ENCODE peak calls at places on chromosome 13, in seven cellular contexts. F, R, Q, H, M, G and S are unnamed samples.

GRCh38 chr13:28475916-28476725 is 18.8 kb downstream of the FLT1 start:
- DNase-seq in F (peak; percentile 89), R (no peak), Q (peak; percentile 90), H (no peak), M (no peak), G (no peak), S (peak; percentile 38)

GRCh38 chr13:44801990-44802389 is 187.3 kb downstream of the NUFIP1 start:
- DNase-seq in F (peak; percentile 78), R (no peak), Q (peak; percentile 82), H (no peak), M (no peak), G (no peak), S (peak; percentile 73)

GRCh38 chr13:38366954-38367645 is 17.4 kb downstream of the UFM1 start:
- DNase-seq in F (peak; percentile 41), R (no peak), Q (peak; percentile 53), H (no peak), M (no peak), G (no peak), S (peak; percentile 47)

GRCh38 chr13:113638173-113638746 is 19.7 kb downstream of the ATP4B start:
- DNase-seq in F (no peak), R (no peak), Q (no peak), H (no peak), M (no peak), G (no peak), S (no peak)

GRCh38 chr13:20942938-20943518 is 40.5 kb upstream of the XPO4 start:
- DNase-seq in F (no peak), R (no peak), Q (no peak), H (no peak), M (no peak), G (no peak), S (no peak)

GRCh38 chr13:24097064-24097463 is 63.5 kb upstream of the SPATA13 start:
- DNase-seq in F (peak; percentile 68), R (no peak), Q (peak; percentile 57), H (no peak), M (no peak), G (no peak), S (peak; percentile 44)

GRCh38 chr13:51524846-51525566 is 59.3 kb upstream of the WDFY2 start:
- DNase-seq in F (peak; percentile 47), R (no peak), Q (peak; percentile 71), H (no peak), M (no peak), G (no peak), S (no peak)

GRCh38 chr13:20990910-20991525 is 70.4 kb downstream of the LATS2 start:
- DNase-seq in F (no peak), R (no peak), Q (no peak), H (no peak), M (no peak), G (no peak), S (no peak)

GRCh38 chr13:114310961-114311360 is 3.3 kb upstream of the CHAMP1 start:
- DNase-seq in F (no peak), R (no peak), Q (peak; percentile 27), H (no peak), M (no peak), G (no peak), S (no peak)

GRCh38 chr13:29861694-29862110 is 11.3 kb upstream of the UBL3 start:
- DNase-seq in F (peak; percentile 99), R (no peak), Q (peak; percentile 100), H (no peak), M (no peak), G (no peak), S (peak; percentile 46)

GRCh38 chr13:112158961-112159360 is 92.0 kb downstream of the SOX1 start:
- DNase-seq in F (no peak), R (no peak), Q (no peak), H (no peak), M (no peak), G (no peak), S (no peak)

GRCh38 chr13:109243311-109243951 is 543.0 kb downstream of the IRS2 start:
- DNase-seq in F (peak; percentile 98), R (peak; percentile 33), Q (peak; percentile 93), H (no peak), M (no peak), G (no peak), S (peak; percentile 97)

GRCh38 chr13:106355866-106356265 is 179.6 kb downstream of the EFNB2 start:
- DNase-seq in F (no peak), R (no peak), Q (no peak), H (no peak), M (no peak), G (no peak), S (no peak)

GRCh38 chr13:102291587-102292218 is 110.1 kb downstream of the FGF14 start:
- DNase-seq in F (no peak), R (no peak), Q (no peak), H (no peak), M (no peak), G (no peak), S (peak; percentile 7)

GRCh38 chr13:108322206-108322824 is 52.8 kb downstream of the TNFSF13B start:
- DNase-seq in F (peak; percentile 49), R (peak; percentile 4), Q (peak; percentile 25), H (no peak), M (peak; percentile 9), G (no peak), S (peak; percentile 50)

GRCh38 chr13:47499358-47500150 is 501.5 kb downstream of the SUCLA2 start:
- DNase-seq in F (peak; percentile 75), R (no peak), Q (peak; percentile 82), H (no peak), M (no peak), G (no peak), S (peak; percentile 84)

GRCh38 chr13:76038920-76039716 is 403.0 kb downstream of the LMO7 start:
- DNase-seq in F (no peak), R (no peak), Q (no peak), H (no peak), M (no peak), G (no peak), S (no peak)